ENCODE peak calls at places on chromosome 16, in seven cellular contexts. W is GM23248, L is K562, X is colonic mucosa, E is fibroblast of lung, U is PC-3, O is IMR-90. M is an unnamed sample.

GRCh38 chr16:48596326-48596725 is 13.7 kb downstream of the N4BP1 start:
- DNase-seq in W (no peak), L (no peak), X (no peak), E (peak; percentile 43), U (no peak), O (no peak), M (no peak)

GRCh38 chr16:66441586-66442375 is 14.7 kb downstream of the BEAN1 start:
- DNase-seq in W (peak; percentile 83), L (no peak), X (no peak), E (peak; percentile 73), U (peak; percentile 36), O (peak; percentile 44), M (peak; percentile 36)

GRCh38 chr16:79500305-79500704 is 100.2 kb downstream of the MAF start:
- DNase-seq in W (no peak), L (no peak), X (no peak), E (no peak), U (no peak), O (no peak), M (no peak)

GRCh38 chr16:79169239-79169638 is 431.3 kb downstream of the MAF start:
- DNase-seq in W (no peak), L (no peak), X (no peak), E (peak; percentile 0), U (no peak), O (no peak), M (peak; percentile 85)

GRCh38 chr16:27313422-27314160 is at the start of gene IL4R:
- DNase-seq in W (peak; percentile 91), L (peak; percentile 66), X (peak; percentile 80), E (peak; percentile 75), U (peak; percentile 48), O (peak; percentile 77), M (peak; percentile 83)

GRCh38 chr16:69859105-69859969 is 91.8 kb upstream of the CLEC18A start:
- DNase-seq in W (no peak), L (peak; percentile 71), X (peak; percentile 77), E (peak; percentile 32), U (peak; percentile 41), O (no peak), M (peak; percentile 91)

GRCh38 chr16:17467923-17468540 is 2.7 kb downstream of the XYLT1 start:
- DNase-seq in W (peak; percentile 82), L (no peak), X (peak; percentile 85), E (peak; percentile 62), U (no peak), O (peak; percentile 69), M (peak; percentile 91)

GRCh38 chr16:66508261-66508913 is 41.5 kb downstream of the TK2 start:
- DNase-seq in W (peak; percentile 45), L (no peak), X (no peak), E (peak; percentile 66), U (peak; percentile 95), O (no peak), M (no peak)

GRCh38 chr16:27242868-27243590 is 25.5 kb downstream of the NSMCE1 start:
- DNase-seq in W (peak; percentile 87), L (peak; percentile 24), X (no peak), E (peak; percentile 94), U (peak; percentile 72), O (peak; percentile 98), M (peak; percentile 53)

GRCh38 chr16:73298562-73298961 is 250.6 kb upstream of the ZFHX3 start:
- DNase-seq in W (peak; percentile 8), L (no peak), X (no peak), E (peak; percentile 36), U (no peak), O (peak; percentile 61), M (peak; percentile 63)

GRCh38 chr16:88063201-88063773 is 112.1 kb downstream of the BANP start:
- DNase-seq in W (peak; percentile 94), L (no peak), X (no peak), E (peak; percentile 84), U (no peak), O (peak; percentile 85), M (no peak)

GRCh38 chr16:65965632-65966031 is 400.9 kb upstream of the CDH5 start:
- DNase-seq in W (no peak), L (no peak), X (no peak), E (no peak), U (peak; percentile 79), O (no peak), M (no peak)

GRCh38 chr16:21611178-21611545 is 11.8 kb downstream of the METTL9 start:
- DNase-seq in W (peak; percentile 79), L (no peak), X (no peak), E (no peak), U (peak; percentile 11), O (peak; percentile 65), M (no peak)

GRCh38 chr16:24151482-24151939 is 104.6 kb upstream of the CACNG3 start:
- DNase-seq in W (no peak), L (no peak), X (no peak), E (peak; percentile 85), U (no peak), O (peak; percentile 0), M (no peak)

GRCh38 chr16:73047536-73048291 is at the start of gene ZFHX3:
- DNase-seq in W (peak; percentile 83), L (no peak), X (peak; percentile 83), E (peak; percentile 66), U (peak; percentile 76), O (peak; percentile 49), M (peak; percentile 87)

GRCh38 chr16:69839240-69839688 is 77.1 kb downstream of the WWP2 start:
- DNase-seq in W (no peak), L (no peak), X (peak; percentile 48), E (no peak), U (no peak), O (no peak), M (no peak)

GRCh38 chr16:746637-747036 is 5.8 kb upstream of the CIAO3 start:
- DNase-seq in W (no peak), L (no peak), X (no peak), E (no peak), U (no peak), O (no peak), M (no peak)

GRCh38 chr16:1946495-1947368 is 3.7 kb upstream of the MSRB1 start:
- DNase-seq in W (no peak), L (no peak), X (no peak), E (no peak), U (no peak), O (no peak), M (no peak)

GRCh38 chr16:9123871-9124270 is 32.4 kb downstream of the HAPSTR1 start:
- DNase-seq in W (no peak), L (no peak), X (peak; percentile 90), E (peak; percentile 31), U (peak; percentile 82), O (no peak), M (no peak)

GRCh38 chr16:86819523-86819887 is 241.2 kb downstream of the FOXL1 start:
- DNase-seq in W (peak; percentile 36), L (no peak), X (no peak), E (no peak), U (peak; percentile 8), O (no peak), M (no peak)

GRCh38 chr16:52117171-52117570 is 429.8 kb downstream of the TOX3 start:
- DNase-seq in W (no peak), L (no peak), X (no peak), E (no peak), U (no peak), O (no peak), M (no peak)

GRCh38 chr16:13638218-13638617 is 281.7 kb upstream of the ERCC4 start:
- DNase-seq in W (no peak), L (no peak), X (no peak), E (no peak), U (no peak), O (no peak), M (no peak)

GRCh38 chr16:80670170-80670865 is 129.5 kb downstream of the DYNLRB2 start:
- DNase-seq in W (no peak), L (no peak), X (no peak), E (no peak), U (no peak), O (no peak), M (no peak)

GRCh38 chr16:17365591-17366298 is 105.0 kb downstream of the XYLT1 start:
- DNase-seq in W (peak; percentile 73), L (no peak), X (no peak), E (peak; percentile 69), U (no peak), O (no peak), M (no peak)

GRCh38 chr16:9447699-9448098 is 356.3 kb downstream of the HAPSTR1 start:
- DNase-seq in W (no peak), L (no peak), X (no peak), E (no peak), U (no peak), O (no peak), M (no peak)

GRCh38 chr16:89481556-89481955 is 8.8 kb downstream of the ANKRD11 start:
- DNase-seq in W (no peak), L (no peak), X (no peak), E (no peak), U (no peak), O (no peak), M (no peak)
- H3K9ac ChIP-seq in W (no peak overlapping the region), L (no peak overlapping the region), X (peak overlapping the region; percentile 48), E (no peak overlapping the region), U (no peak overlapping the region), O (no peak overlapping the region), M (no peak overlapping the region)

GRCh38 chr16:3948378-3948995 is 68.0 kb upstream of the CREBBP start:
- DNase-seq in W (no peak), L (no peak), X (no peak), E (no peak), U (no peak), O (no peak), M (peak; percentile 14)
- H3K27ac ChIP-seq in W (no peak overlapping the region), L (no peak overlapping the region), X (no peak overlapping the region), E (no peak overlapping the region), U (no peak overlapping the region), O (no peak overlapping the region), M (no peak overlapping the region)

DNA sequence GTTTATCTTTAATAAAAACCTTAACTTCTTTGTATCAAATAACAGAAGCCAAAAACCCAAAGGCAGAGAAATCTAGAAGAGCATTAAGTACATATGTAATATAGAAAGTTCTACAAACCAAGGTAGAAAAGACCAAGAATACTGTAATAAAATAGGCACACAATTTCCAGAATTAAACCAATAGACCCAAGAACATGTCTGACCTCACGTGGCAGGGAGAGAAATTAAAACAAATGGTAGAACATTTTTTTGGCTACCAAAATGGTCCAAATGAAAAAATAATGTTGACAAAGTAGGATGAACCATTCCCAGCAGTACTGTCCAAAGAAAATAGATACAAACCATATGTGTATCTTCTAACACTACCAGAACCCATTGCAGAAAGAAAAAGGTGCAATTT is 183.5 kb downstream of the CPPED1 start:
- DNase-seq in W (no peak), L (no peak), X (no peak), E (no peak), U (no peak), O (no peak), M (no peak)
- H3K9ac ChIP-seq in W (no peak overlapping the region), L (no peak overlapping the region), X (no peak overlapping the region), E (no peak overlapping the region), U (no peak overlapping the region), O (no peak overlapping the region), M (no peak overlapping the region)

GRCh38 chr16:57366544-57367040 is 5.7 kb upstream of the CX3CL1 start:
- DNase-seq in W (no peak), L (no peak), X (no peak), E (no peak), U (no peak), O (no peak), M (no peak)

GRCh38 chr16:57365826-57366536 is 6.3 kb upstream of the CX3CL1 start:
- DNase-seq in W (no peak), L (no peak), X (no peak), E (no peak), U (no peak), O (no peak), M (no peak)

GRCh38 chr16:57364143-57364542 is 5.6 kb downstream of the CCL22 start:
- DNase-seq in W (no peak), L (no peak), X (no peak), E (no peak), U (no peak), O (no peak), M (no peak)

GRCh38 chr16:57371494-57372371 is 557 bp upstream of the CX3CL1 start:
- DNase-seq in W (no peak), L (no peak), X (peak; percentile 55), E (no peak), U (no peak), O (no peak), M (no peak)

GRCh38 chr16:57367111-57367752 is 5.1 kb upstream of the CX3CL1 start:
- DNase-seq in W (peak; percentile 54), L (no peak), X (no peak), E (peak; percentile 60), U (peak; percentile 70), O (no peak), M (no peak)
- H3K27ac ChIP-seq in W (no peak overlapping the region), L (no peak overlapping the region), X (no peak overlapping the region), E (no peak overlapping the region), U (peak overlapping the region; percentile 58), O (no peak overlapping the region), M (no peak overlapping the region)

M was measured in endodermal cell.